ENCODE peak calls at places on chromosomes 1 and 21, in six cellular contexts. One of them, this sample, is unnamed.

GRCh38 chr1:89844860-89845259 is 24.0 kb downstream of the LRRC8D start:
- DNase-seq in heart right ventricle: no peak
- DNase-seq in tibial artery: no peak
- DNase-seq in HS-27A: no peak
- DNase-seq in transverse colon: no peak
- DNase-seq in CD8-positive, alpha-beta memory T cell: no peak
- DNase-seq in this sample: no peak

GRCh38 chr1:234230414-234230862 is 142.8 kb upstream of the COA6 start:
- DNase-seq in transverse colon: no peak
- DNase-seq in heart right ventricle: no peak
- DNase-seq in CD8-positive, alpha-beta memory T cell: peak; percentile 22
- DNase-seq in HS-27A: no peak
- DNase-seq in tibial artery: no peak
- DNase-seq in this sample: peak; percentile 33

GRCh38 chr21:30984897-30985296 is 53.4 kb downstream of the KRTAP19-8 start:
- DNase-seq in CD8-positive, alpha-beta memory T cell: no peak
- DNase-seq in heart right ventricle: no peak
- DNase-seq in transverse colon: no peak
- DNase-seq in tibial artery: no peak
- DNase-seq in HS-27A: no peak
- DNase-seq in this sample: no peak

GRCh38 chr1:87334351-87335174 is 5.9 kb downstream of the LMO4 start:
- DNase-seq in heart right ventricle: no peak
- DNase-seq in tibial artery: peak; percentile 22
- DNase-seq in CD8-positive, alpha-beta memory T cell: no peak
- DNase-seq in HS-27A: peak; percentile 19
- DNase-seq in transverse colon: peak; percentile 16
- DNase-seq in this sample: peak; percentile 18

GRCh38 chr1:11925938-11926292 is 312 bp downstream of the KIAA2013 start:
- DNase-seq in transverse colon: no peak
- DNase-seq in CD8-positive, alpha-beta memory T cell: peak; percentile 13
- DNase-seq in HS-27A: no peak
- DNase-seq in tibial artery: no peak
- DNase-seq in heart right ventricle: no peak
- DNase-seq in this sample: no peak

GRCh38 chr1:224133741-224134299 is 19.9 kb downstream of the FBXO28 start:
- DNase-seq in tibial artery: no peak
- DNase-seq in heart right ventricle: no peak
- DNase-seq in CD8-positive, alpha-beta memory T cell: no peak
- DNase-seq in HS-27A: no peak
- DNase-seq in transverse colon: no peak
- DNase-seq in this sample: no peak

GRCh38 chr1:158011714-158012113 is 18.3 kb downstream of the KIRREL1 start:
- DNase-seq in HS-27A: no peak
- DNase-seq in CD8-positive, alpha-beta memory T cell: no peak
- DNase-seq in transverse colon: no peak
- DNase-seq in tibial artery: no peak
- DNase-seq in heart right ventricle: no peak
- DNase-seq in this sample: no peak

GRCh38 chr1:203663294-203663693 is 36.7 kb downstream of the ATP2B4 start:
- DNase-seq in CD8-positive, alpha-beta memory T cell: no peak
- DNase-seq in tibial artery: no peak
- DNase-seq in transverse colon: no peak
- DNase-seq in HS-27A: peak; percentile 83
- DNase-seq in heart right ventricle: no peak
- DNase-seq in this sample: no peak

GRCh38 chr1:185670187-185670627 is 64.0 kb upstream of the HMCN1 start:
- DNase-seq in HS-27A: no peak
- DNase-seq in CD8-positive, alpha-beta memory T cell: peak; percentile 41
- DNase-seq in heart right ventricle: peak; percentile 55
- DNase-seq in tibial artery: peak; percentile 26
- DNase-seq in transverse colon: peak; percentile 49
- DNase-seq in this sample: peak; percentile 19

GRCh38 chr21:34807881-34808568 is 139.2 kb downstream of the CLIC6 start:
- DNase-seq in HS-27A: peak; percentile 83
- DNase-seq in tibial artery: peak; percentile 65
- DNase-seq in transverse colon: no peak
- DNase-seq in heart right ventricle: no peak
- DNase-seq in CD8-positive, alpha-beta memory T cell: peak; percentile 54
- DNase-seq in this sample: no peak

GRCh38 chr1:99763956-99764355 is 2.5 kb downstream of the FRRS1 start:
- DNase-seq in heart right ventricle: no peak
- DNase-seq in tibial artery: no peak
- DNase-seq in HS-27A: no peak
- DNase-seq in CD8-positive, alpha-beta memory T cell: no peak
- DNase-seq in transverse colon: no peak
- DNase-seq in this sample: no peak

GRCh38 chr1:183039985-183040447 is 16.8 kb downstream of the LAMC1 start:
- DNase-seq in HS-27A: no peak
- DNase-seq in transverse colon: no peak
- DNase-seq in CD8-positive, alpha-beta memory T cell: no peak
- DNase-seq in heart right ventricle: no peak
- DNase-seq in tibial artery: no peak
- DNase-seq in this sample: no peak